ENCODE peak calls at places on chromosomes 6 and 20, in five cellular contexts. V is CD8-positive, alpha-beta T cell; N is ovary; P is prostate gland; X is MM.1S. C is an unnamed sample. For H3K4me1, the result is how much of the 10 kb centered on the place peaks cover.

GRCh38 chr6:131062245-131063027 is 609 bp downstream of the EPB41L2 start:
- DNase-seq in V (no peak), N (peak), P (no peak), X (peak), C (peak)

GRCh38 chr20:17806739-17807441 is 107.1 kb downstream of the BANF2 start:
- DNase-seq in V (no peak), N (peak), P (no peak), X (no peak), C (no peak)

GRCh38 chr20:56411759-56412472 is at the start of gene CASS4:
- DNase-seq in V (no peak), N (peak), P (no peak), X (no peak), C (peak)

GRCh38 chr20:18058661-18059467 is 1.1 kb upstream of the OVOL2 start:
- DNase-seq in V (no peak), N (no peak), P (peak), X (no peak), C (no peak)

GRCh38 chr6:90413396-90413795 is 116.8 kb upstream of the BACH2 start:
- DNase-seq in V (no peak), N (no peak), P (no peak), X (no peak), C (no peak)

GRCh38 chr6:127206531-127207065 is 60.1 kb upstream of the RNF146 start:
- DNase-seq in V (no peak), N (no peak), P (no peak), X (no peak), C (no peak)

GRCh38 chr6:52416629-52417151 is 3.5 kb upstream of the EFHC1 start:
- DNase-seq in V (no peak), N (no peak), P (peak), X (peak), C (peak)

GRCh38 chr6:26217714-26218075 is 130.5 kb downstream of the HFE start:
- DNase-seq in V (no peak), N (no peak), P (no peak), X (peak), C (no peak)

GRCh38 chr20:13325033-13325432 is 104.0 kb downstream of the ISM1 start:
- DNase-seq in V (no peak), N (no peak), P (no peak), X (peak), C (no peak)

GRCh38 chr6:130796313-130796905 is 30.8 kb upstream of the SMLR1 start:
- DNase-seq in V (no peak), N (no peak), P (peak), X (no peak), C (no peak)

GRCh38 chr6:107763959-107764358 is 60.2 kb downstream of the SCML4 start:
- DNase-seq in V (no peak), N (no peak), P (no peak), X (no peak), C (no peak)

GRCh38 chr6:119314894-119315272 is 34.7 kb downstream of the MAN1A1 start:
- DNase-seq in V (no peak), N (no peak), P (no peak), X (no peak), C (no peak)

GRCh38 chr6:169087436-169088046 is 166.1 kb downstream of the THBS2 start:
- DNase-seq in V (no peak), N (no peak), P (no peak), X (no peak), C (no peak)

GRCh38 chr6:1126036-1126435 is 185.9 kb upstream of the FOXQ1 start:
- DNase-seq in V (no peak), N (no peak), P (no peak), X (no peak), C (no peak)

GRCh38 chr6:53961679-53962370 is 149.4 kb upstream of the MLIP start:
- DNase-seq in V (no peak), N (no peak), P (no peak), X (no peak), C (no peak)

GRCh38 chr20:653590-654426 is 808 bp upstream of the SRXN1 start:
- DNase-seq in V (no peak), N (no peak), P (no peak), X (no peak), C (no peak)

GRCh38 chr6:154218787-154219186 is 137.8 kb downstream of the IPCEF1 start:
- DNase-seq in V (no peak), N (no peak), P (no peak), X (no peak), C (no peak)

GRCh38 chr6:154222716-154223115 is 133.9 kb downstream of the IPCEF1 start:
- DNase-seq in V (no peak), N (no peak), P (no peak), X (no peak), C (no peak)

GRCh38 chr6:154223296-154223695 is 133.3 kb downstream of the IPCEF1 start:
- DNase-seq in V (no peak), N (no peak), P (no peak), X (no peak), C (no peak)

GRCh38 chr6:154218336-154218735 is 138.3 kb downstream of the IPCEF1 start:
- DNase-seq in V (no peak), N (no peak), P (no peak), X (no peak), C (no peak)

GRCh38 chr6:154219250-154219649 is 137.4 kb downstream of the IPCEF1 start:
- DNase-seq in V (no peak), N (no peak), P (no peak), X (no peak), C (no peak)
- H3K4me1 ChIP-seq in V (half or more), N (under half), P (under half), X (under half), C (under half)

GRCh38 chr20:37519508-37520416 is 1.3 kb upstream of the NNAT start:
- DNase-seq in V (no peak), N (no peak), P (no peak), X (no peak), C (no peak)
- H3K4me1 ChIP-seq in V (under half), N (under half), P (under half), X (under half), C (under half)

GRCh38 chr20:23227976-23228375 is 122.6 kb upstream of the NXT1 start:
- DNase-seq in V (no peak), N (no peak), P (no peak), X (no peak), C (no peak)
- H3K4me1 ChIP-seq in V (under half), N (under half), P (under half), X (under half), C (under half)

GRCh38 chr20:23229989-23230388 is 120.6 kb upstream of the NXT1 start:
- DNase-seq in V (no peak), N (no peak), P (no peak), X (no peak), C (no peak)
- H3K4me1 ChIP-seq in V (under half), N (under half), P (under half), X (under half), C (under half)

GRCh38 chr20:32695089-32695488 is 21.3 kb upstream of the C20orf203 start:
- DNase-seq in V (no peak), N (no peak), P (no peak), X (no peak), C (no peak)
- H3K4me1 ChIP-seq in V (under half), N (under half), P (under half), X (under half), C (under half)

C was measured in CD4-positive, CD25-positive, alpha-beta regulatory T cell.